ENCODE peak calls at places on chromosome 15, in five cellular contexts. D is epithelial cell of esophagus, K is RWPE1, W is cardiac fibroblast, A is endothelial cell of umbilical vein. S is an unnamed sample.

GRCh38 chr15:67715166-67715565 is 110.1 kb upstream of the SKOR1 start:
- DNase-seq in K (no peak), D (no peak), W (no peak), A (no peak), S (no peak)

GRCh38 chr15:50450678-50451077 is 26.5 kb downstream of the USP8 start:
- DNase-seq in A (peak; percentile 20), W (no peak), K (no peak), D (no peak), S (no peak)

GRCh38 chr15:58037902-58038301 is 27.6 kb downstream of the ALDH1A2 start:
- DNase-seq in K (no peak), W (no peak), A (peak; percentile 57), D (no peak), S (no peak)

GRCh38 chr15:81375461-81375860 is 1.4 kb upstream of the TMC3 start:
- DNase-seq in K (no peak), D (no peak), W (no peak), A (no peak), S (no peak)

GRCh38 chr15:100873029-100873677 is 6.5 kb upstream of the ALDH1A3 start:
- DNase-seq in A (peak; percentile 82), K (peak; percentile 78), D (peak; percentile 93), W (peak; percentile 94), S (peak; percentile 91)

GRCh38 chr15:60871152-60871551 is 357.9 kb downstream of the RORA start:
- DNase-seq in W (no peak), A (no peak), D (no peak), K (no peak), S (no peak)

GRCh38 chr15:33064878-33065277 is 129.6 kb downstream of the FMN1 start:
- DNase-seq in D (peak; percentile 33), W (peak; percentile 10), A (no peak), K (no peak), S (no peak)

GRCh38 chr15:60006808-60007346 is 2.8 kb downstream of the FOXB1 start:
- DNase-seq in W (no peak), A (peak; percentile 13), K (no peak), D (no peak), S (no peak)

GRCh38 chr15:57554063-57554820 is 37.5 kb upstream of the MYZAP start:
- DNase-seq in D (peak; percentile 65), W (peak; percentile 56), K (peak; percentile 51), A (peak; percentile 95), S (no peak)

GRCh38 chr15:88255496-88256171 is 905 bp downstream of the NTRK3 start:
- DNase-seq in K (peak; percentile 39), A (peak; percentile 19), D (peak; percentile 53), W (peak; percentile 50), S (no peak)

GRCh38 chr15:78855746-78856145 is 16.9 kb upstream of the MORF4L1 start:
- DNase-seq in D (peak; percentile 53), A (no peak), K (no peak), W (peak; percentile 72), S (no peak)

GRCh38 chr15:58053236-58054153 is 12.0 kb downstream of the ALDH1A2 start:
- DNase-seq in A (no peak), D (no peak), K (no peak), W (no peak), S (no peak)

GRCh38 chr15:92305342-92305741 is 88.3 kb upstream of the ST8SIA2 start:
- DNase-seq in K (no peak), D (no peak), W (no peak), A (no peak), S (no peak)

GRCh38 chr15:92304239-92304975 is 89.3 kb upstream of the ST8SIA2 start:
- DNase-seq in A (no peak), D (no peak), K (no peak), W (no peak), S (no peak)

GRCh38 chr15:92306662-92307061 is 87.0 kb upstream of the ST8SIA2 start:
- DNase-seq in W (peak; percentile 2), D (no peak), A (no peak), K (no peak), S (no peak)
- TF ChIP-seq CTCF in W (no peak), D (no peak), A (no peak), K (no peak), S (no peak)

GRCh38 chr15:52115598-52116427 is 3.2 kb upstream of the BCL2L10 start:
- DNase-seq in D (no peak), K (no peak), W (no peak), A (peak; percentile 96), S (no peak)
- TF ChIP-seq CTCF in D (no peak), K (no peak), W (no peak), A (no peak), S (no peak)

GRCh38 chr15:31275331-31276262 is 51.0 kb upstream of the KLF13 start:
- DNase-seq in K (no peak), A (no peak), D (no peak), W (no peak), S (peak; percentile 11)
- TF ChIP-seq CTCF in K (no peak), A (no peak), D (no peak), W (no peak), S (no peak)

DNA sequence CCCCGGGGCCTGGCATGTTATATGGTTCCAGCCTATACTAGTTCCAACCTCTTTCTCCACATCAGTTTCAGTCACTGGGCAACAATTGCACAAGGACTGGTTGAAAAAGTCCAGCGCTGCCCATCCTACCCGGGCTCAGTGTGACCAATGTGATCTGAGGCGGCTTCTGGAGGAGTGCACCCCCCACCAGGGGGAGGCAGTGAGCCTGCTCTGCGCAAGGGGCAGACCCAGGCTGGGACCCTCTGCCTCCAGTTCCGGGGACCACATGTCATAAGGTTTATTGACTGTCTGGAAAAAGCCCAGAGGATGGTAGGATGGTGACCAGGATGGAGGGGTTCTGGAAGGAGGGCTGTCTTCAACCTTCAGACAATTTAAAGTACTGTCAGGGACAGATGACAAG is 25.6 kb upstream of the NR2E3 start:
- DNase-seq in D (no peak), K (no peak), A (no peak), W (no peak), S (peak; percentile 40)
- TF ChIP-seq CTCF in D (peak; percentile 13), K (peak; percentile 29), A (peak; percentile 36), W (peak; percentile 38), S (no peak)

DNA sequence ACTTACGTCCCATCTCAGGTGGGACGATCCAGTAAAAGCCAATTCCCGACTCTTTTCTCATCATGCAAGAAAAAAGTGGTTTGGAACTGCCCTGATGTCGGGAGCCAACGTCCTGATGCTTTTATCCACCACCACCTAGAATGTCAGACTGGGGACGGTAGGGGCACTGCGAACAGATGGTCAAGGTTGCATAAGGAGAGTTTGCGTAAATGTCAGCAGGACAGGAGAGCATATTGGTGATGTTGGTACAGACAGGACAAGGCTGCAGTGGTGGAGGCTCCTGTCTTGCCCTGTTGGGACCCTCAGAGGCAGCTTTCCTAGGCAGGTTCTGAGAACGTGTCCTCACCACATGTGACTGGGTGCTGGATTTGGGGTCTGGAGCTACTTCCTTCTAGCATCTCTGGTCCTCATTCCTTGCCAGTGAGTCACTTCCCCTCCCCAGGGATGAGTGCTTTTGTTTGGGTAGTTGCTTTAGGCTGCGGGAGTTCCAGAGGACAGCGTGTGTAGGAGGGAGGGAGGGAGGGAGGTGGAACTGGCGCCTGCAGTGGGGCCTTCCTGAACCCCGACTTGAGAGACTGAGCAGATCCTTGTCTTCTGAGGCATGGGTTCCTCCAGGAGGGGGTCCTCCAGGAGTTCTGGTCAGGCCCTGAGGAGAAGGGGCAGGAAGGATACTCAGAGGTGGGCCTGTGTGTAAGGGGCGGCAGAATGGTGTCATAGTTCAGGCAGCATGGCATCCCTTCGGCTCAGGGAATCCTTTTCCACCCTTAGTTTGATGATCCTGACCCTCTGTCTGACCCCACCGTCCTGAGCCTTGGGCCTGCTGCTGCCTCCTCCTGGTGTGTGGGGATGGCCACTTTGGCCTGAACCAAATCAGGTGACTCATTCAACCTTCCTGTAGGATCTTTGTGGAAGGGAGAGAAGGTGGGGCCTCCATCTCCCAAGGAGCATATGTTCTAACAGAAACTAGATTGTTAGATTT is 21.2 kb downstream of the THSD4 start:
- DNase-seq in D (peak; percentile 82), K (peak; percentile 80), A (peak; percentile 56), W (peak; percentile 90), S (no peak)
- TF ChIP-seq CTCF in D (peak; percentile 11), K (no peak), A (peak; percentile 11), W (peak; percentile 40), S (no peak)

S was measured in lower leg skin.